ENCODE peak calls at places on chromosomes 12 and 14, in nine cellular contexts. X, U, Z, G, H, D, E, I and W are unnamed samples.

GRCh38 chr14:20436363-20436755 is 393 bp upstream of the KLHL33 start:
- DNase-seq in X (peak), U (no peak), Z (no peak), G (no peak), H (peak), D (peak), E (peak), I (no peak), W (no peak)

GRCh38 chr14:67650694-67651093 is 23.7 kb downstream of the VTI1B start:
- DNase-seq in X (peak), U (no peak), Z (no peak), G (no peak), H (peak), D (no peak), E (peak), I (no peak), W (no peak)

GRCh38 chr12:27081668-27082091 is 698 bp downstream of the C12orf71 start:
- DNase-seq in X (peak), U (no peak), Z (no peak), G (no peak), H (peak), D (no peak), E (no peak), I (no peak), W (no peak)

GRCh38 chr12:11666131-11666530 is 16.7 kb downstream of the ETV6 start:
- DNase-seq in X (no peak), U (no peak), Z (no peak), G (no peak), H (no peak), D (no peak), E (no peak), I (no peak), W (no peak)

GRCh38 chr12:9673404-9674225 is 4.1 kb downstream of the CLEC2D start:
- DNase-seq in X (peak), U (no peak), Z (no peak), G (peak), H (peak), D (peak), E (peak), I (peak), W (no peak)

GRCh38 chr12:52285172-52285745 is 6.1 kb downstream of the KRT81 start:
- DNase-seq in X (peak), U (peak), Z (no peak), G (no peak), H (no peak), D (peak), E (peak), I (no peak), W (no peak)

GRCh38 chr14:69363055-69363454 is 35.0 kb downstream of the ERH start:
- DNase-seq in X (peak), U (no peak), Z (peak), G (no peak), H (peak), D (peak), E (peak), I (no peak), W (no peak)

GRCh38 chr12:113796086-113796827 is 169.9 kb downstream of the RBM19 start:
- DNase-seq in X (no peak), U (no peak), Z (no peak), G (no peak), H (no peak), D (no peak), E (no peak), I (no peak), W (no peak)

GRCh38 chr14:75871181-75871880 is 110.5 kb downstream of the TGFB3 start:
- DNase-seq in X (no peak), U (no peak), Z (no peak), G (peak), H (peak), D (peak), E (no peak), I (no peak), W (no peak)

GRCh38 chr14:100246809-100247428 is 8.0 kb downstream of the YY1 start:
- DNase-seq in X (peak), U (no peak), Z (no peak), G (peak), H (peak), D (peak), E (peak), I (no peak), W (no peak)

GRCh38 chr14:39266589-39266870 is 32.8 kb downstream of the MIA2 start:
- DNase-seq in X (no peak), U (peak), Z (no peak), G (no peak), H (no peak), D (no peak), E (peak), I (peak), W (no peak)

GRCh38 chr14:97779140-97779539 is 982.0 kb downstream of the VRK1 start:
- DNase-seq in X (no peak), U (no peak), Z (no peak), G (no peak), H (no peak), D (no peak), E (no peak), I (no peak), W (no peak)

GRCh38 chr14:34252227-34252626 is 209.8 kb downstream of the SPTSSA start:
- DNase-seq in X (no peak), U (no peak), Z (no peak), G (peak), H (peak), D (no peak), E (no peak), I (no peak), W (no peak)

GRCh38 chr14:50726372-50727107 is 58.4 kb upstream of the SAV1 start:
- DNase-seq in X (peak), U (no peak), Z (no peak), G (no peak), H (peak), D (peak), E (peak), I (no peak), W (no peak)

GRCh38 chr12:110861729-110862128 is 14.9 kb downstream of the CCDC63 start:
- DNase-seq in X (no peak), U (no peak), Z (no peak), G (no peak), H (no peak), D (no peak), E (no peak), I (no peak), W (no peak)

GRCh38 chr12:65881965-65882413 is 57.7 kb downstream of the HMGA2 start:
- DNase-seq in X (peak), U (peak), Z (no peak), G (peak), H (peak), D (peak), E (no peak), I (peak), W (no peak)

GRCh38 chr14:104094709-104095425 is 9.4 kb downstream of the ASPG start:
- DNase-seq in X (peak), U (no peak), Z (peak), G (peak), H (peak), D (peak), E (peak), I (no peak), W (peak)

GRCh38 chr12:130988261-130989175 is 34.8 kb downstream of the ADGRD1 start:
- DNase-seq in X (no peak), U (peak), Z (no peak), G (no peak), H (no peak), D (no peak), E (no peak), I (peak), W (no peak)

GRCh38 chr12:66003951-66004350 is 126.6 kb downstream of the LLPH start:
- DNase-seq in X (no peak), U (no peak), Z (no peak), G (no peak), H (no peak), D (no peak), E (no peak), I (no peak), W (no peak)

GRCh38 chr12:92144631-92145480 is 790 bp downstream of the BTG1 start:
- DNase-seq in X (peak), U (peak), Z (peak), G (peak), H (no peak), D (peak), E (peak), I (peak), W (no peak)

GRCh38 chr14:99779751-99780150 is 13.5 kb upstream of the EML1 start:
- DNase-seq in X (peak), U (no peak), Z (no peak), G (no peak), H (peak), D (peak), E (peak), I (no peak), W (no peak)

GRCh38 chr12:26723379-26724308 is 109.3 kb downstream of the ITPR2 start:
- DNase-seq in X (peak), U (no peak), Z (no peak), G (peak), H (peak), D (peak), E (peak), I (no peak), W (no peak)

GRCh38 chr12:1533602-1534304 is 60.6 kb downstream of the FBXL14 start:
- DNase-seq in X (no peak), U (no peak), Z (no peak), G (no peak), H (peak), D (peak), E (peak), I (no peak), W (no peak)

GRCh38 chr12:121060149-121061001 is 21.3 kb upstream of the OASL start:
- DNase-seq in X (peak), U (no peak), Z (no peak), G (peak), H (peak), D (peak), E (peak), I (no peak), W (no peak)

GRCh38 chr14:55470025-55470424 is 29.6 kb upstream of the TBPL2 start:
- DNase-seq in X (no peak), U (no peak), Z (no peak), G (no peak), H (no peak), D (no peak), E (no peak), I (no peak), W (no peak)

GRCh38 chr14:20998139-20998538 is 954 bp upstream of the SLC39A2 start:
- DNase-seq in X (no peak), U (no peak), Z (no peak), G (no peak), H (no peak), D (no peak), E (no peak), I (no peak), W (no peak)

GRCh38 chr14:39246618-39247017 is 12.9 kb downstream of the MIA2 start:
- DNase-seq in X (no peak), U (no peak), Z (no peak), G (no peak), H (no peak), D (no peak), E (no peak), I (no peak), W (no peak)

GRCh38 chr12:67750528-67751183 is 102.1 kb downstream of the DYRK2 start:
- DNase-seq in X (no peak), U (no peak), Z (no peak), G (no peak), H (no peak), D (no peak), E (peak), I (no peak), W (no peak)

GRCh38 chr12:78229491-78230209 is 399.0 kb downstream of the NAV3 start:
- DNase-seq in X (peak), U (no peak), Z (peak), G (peak), H (peak), D (peak), E (peak), I (no peak), W (no peak)
- TF ChIP-seq CTCF in X (peak), U (no peak), Z (peak), G (peak), H (peak), D (peak), E (peak), I (peak), W (no peak)

DNA sequence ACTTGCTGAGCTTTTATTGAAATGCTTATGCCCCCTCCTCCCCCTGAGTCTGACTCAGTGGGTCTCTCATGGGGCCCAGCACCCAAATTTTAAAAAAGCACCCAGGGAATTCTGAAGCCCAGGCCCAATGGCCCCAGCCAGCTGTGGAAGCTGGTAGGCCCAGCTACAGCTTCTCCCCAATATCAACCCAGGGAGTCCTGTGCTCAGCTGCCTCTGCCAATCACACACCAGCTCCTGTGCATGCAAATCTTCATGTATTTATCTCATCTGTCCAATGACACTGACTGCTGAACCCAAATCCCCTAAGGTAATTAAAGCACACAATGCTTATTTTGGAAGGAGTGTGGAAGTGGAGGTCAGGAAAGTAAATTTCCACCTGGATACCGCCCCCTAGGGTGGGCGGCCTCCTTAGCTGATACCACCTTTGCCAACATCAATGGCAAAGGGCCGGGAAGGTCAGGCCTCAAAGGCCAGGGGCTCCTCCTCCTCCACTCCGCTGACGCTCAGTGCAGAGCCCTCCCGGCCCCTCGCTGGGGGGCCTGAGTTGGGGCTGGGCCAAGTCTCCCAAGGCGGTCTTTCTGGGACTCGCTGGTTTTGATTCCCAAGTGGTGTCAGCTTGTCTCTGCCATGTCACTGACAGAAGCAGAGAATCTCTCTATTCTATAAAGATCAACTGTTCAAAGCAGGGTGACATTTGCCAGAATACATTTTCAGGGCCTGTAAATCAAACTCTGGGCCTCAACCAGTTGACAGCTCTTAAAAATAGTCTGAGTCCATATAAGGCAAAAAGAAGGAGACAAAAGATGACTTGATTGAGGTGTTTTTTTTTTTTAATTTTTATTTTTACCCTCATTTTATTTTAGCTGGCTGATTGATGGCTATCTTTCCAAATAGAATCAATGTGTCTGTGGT is 76.0 kb downstream of the CCDC88C start:
- DNase-seq in X (no peak), U (no peak), Z (no peak), G (no peak), H (no peak), D (no peak), E (no peak), I (no peak), W (no peak)
- TF ChIP-seq CTCF in X (no peak), U (no peak), Z (no peak), G (no peak), H (no peak), D (no peak), E (no peak), I (no peak), W (no peak)

GRCh38 chr14:61188936-61189808 is 92.0 kb downstream of the TMEM30B start:
- DNase-seq in X (peak), U (no peak), Z (peak), G (peak), H (peak), D (peak), E (peak), I (peak), W (no peak)
- TF ChIP-seq CTCF in X (peak), U (peak), Z (peak), G (peak), H (peak), D (peak), E (peak), I (no peak), W (peak)

GRCh38 chr14:56874375-56874774 is 64.1 kb upstream of the OTX2 start:
- DNase-seq in X (no peak), U (no peak), Z (peak), G (peak), H (no peak), D (no peak), E (no peak), I (no peak), W (no peak)
- TF ChIP-seq CTCF in X (no peak), U (no peak), Z (peak), G (peak), H (no peak), D (no peak), E (peak), I (no peak), W (no peak)

GRCh38 chr12:57776247-57776587 is 3.8 kb downstream of the EEF1AKMT3 start:
- DNase-seq in X (no peak), U (no peak), Z (no peak), G (no peak), H (no peak), D (no peak), E (no peak), I (no peak), W (no peak)

GRCh38 chr12:57772429-57773322 is at the start of gene EEF1AKMT3:
- DNase-seq in X (peak), U (no peak), Z (peak), G (peak), H (peak), D (no peak), E (peak), I (peak), W (no peak)

GRCh38 chr12:57777367-57777766 is 5.0 kb downstream of the EEF1AKMT3 start:
- DNase-seq in X (no peak), U (no peak), Z (no peak), G (no peak), H (no peak), D (no peak), E (no peak), I (no peak), W (no peak)

GRCh38 chr12:57775044-57775443 is 2.6 kb downstream of the EEF1AKMT3 start:
- DNase-seq in X (no peak), U (no peak), Z (no peak), G (no peak), H (no peak), D (no peak), E (no peak), I (no peak), W (no peak)

DNA sequence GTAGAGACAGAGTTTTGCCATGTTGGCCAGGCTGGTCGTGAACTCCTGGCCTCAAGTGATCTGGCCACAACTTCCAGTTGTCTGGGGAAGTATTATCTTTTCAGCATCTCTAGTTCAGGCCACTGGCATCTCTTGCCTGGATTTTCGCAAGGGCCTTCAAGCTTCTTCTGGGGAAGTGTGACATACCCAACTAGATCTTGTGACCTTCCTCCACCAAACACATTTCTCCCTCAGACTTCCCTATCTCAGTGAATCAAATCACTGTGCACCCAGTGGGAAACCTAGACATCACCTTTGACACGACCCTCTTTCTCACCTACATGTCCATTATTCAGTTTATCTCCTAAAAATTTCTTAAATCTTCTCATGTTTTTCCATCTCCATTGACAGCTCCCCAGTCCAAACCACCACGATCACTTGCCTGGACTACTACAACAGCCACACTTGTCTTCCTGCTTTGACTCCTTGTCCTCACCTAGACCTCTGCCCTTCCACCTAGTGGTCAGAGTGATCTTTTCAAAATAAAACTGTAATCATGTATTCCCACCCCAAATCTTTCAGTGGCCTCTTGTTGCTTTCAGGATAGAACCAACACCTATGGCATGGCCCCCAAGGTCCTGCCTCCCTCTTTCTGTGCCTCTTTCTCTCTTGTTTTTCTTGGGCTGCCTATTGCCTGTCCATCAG is 3.3 kb downstream of the EEF1AKMT3 start:
- DNase-seq in X (no peak), U (no peak), Z (no peak), G (no peak), H (no peak), D (no peak), E (no peak), I (no peak), W (no peak)
- TF ChIP-seq CTCF in X (peak), U (no peak), Z (no peak), G (no peak), H (no peak), D (no peak), E (peak), I (no peak), W (no peak)